ENCODE peak calls at places on chromosome 20, in eight cellular contexts. I is HFF-Myc; O is Peyer's patch; H is stimulated activated naive CD4-positive, alpha-beta T cell; R is iPS-NIHi11; M is kidney tubule cell; B is posterior cingulate gyrus; P is neural progenitor cell. Y is an unnamed sample.

GRCh38 chr20:33164763-33165095 is 3.2 kb upstream of the BPIFA2 start:
- DNase-seq in I (no peak), O (no peak), H (no peak), R (no peak), M (no peak), B (no peak), P (no peak), Y (no peak)

GRCh38 chr20:22616551-22616950 is 32.2 kb upstream of the FOXA2 start:
- DNase-seq in I (no peak), O (no peak), H (no peak), R (no peak), M (no peak), B (no peak), P (no peak), Y (no peak)

GRCh38 chr20:6094038-6094437 is 28.8 kb downstream of the FERMT1 start:
- DNase-seq in I (no peak), O (no peak), H (no peak), R (no peak), M (no peak), B (no peak), P (no peak), Y (no peak)

GRCh38 chr20:31721408-31722332 is 998 bp downstream of the BCL2L1 start:
- DNase-seq in I (no peak), O (peak), H (no peak), R (no peak), M (no peak), B (no peak), P (no peak), Y (peak)

GRCh38 chr20:13858496-13859270 is 73.9 kb downstream of the NDUFAF5 start:
- DNase-seq in I (no peak), O (no peak), H (no peak), R (no peak), M (peak), B (no peak), P (no peak), Y (no peak)

GRCh38 chr20:18443841-18444240 is 23.0 kb downstream of the DZANK1 start:
- DNase-seq in I (peak), O (no peak), H (no peak), R (no peak), M (peak), B (no peak), P (no peak), Y (no peak)

GRCh38 chr20:23826541-23827018 is at the start of gene CST2:
- DNase-seq in I (no peak), O (no peak), H (no peak), R (peak), M (peak), B (no peak), P (no peak), Y (no peak)

GRCh38 chr20:40956503-40956902 is 72.1 kb upstream of the TOP1 start:
- DNase-seq in I (no peak), O (no peak), H (no peak), R (no peak), M (no peak), B (no peak), P (no peak), Y (no peak)

GRCh38 chr20:25579081-25579770 is 6.1 kb downstream of the NINL start:
- DNase-seq in I (no peak), O (no peak), H (no peak), R (peak), M (no peak), B (no peak), P (peak), Y (no peak)

GRCh38 chr20:16518068-16518783 is 55.0 kb downstream of the KIF16B start:
- DNase-seq in I (no peak), O (peak), H (no peak), R (peak), M (peak), B (peak), P (peak), Y (peak)

GRCh38 chr20:11182715-11183114 is 508.9 kb upstream of the JAG1 start:
- DNase-seq in I (no peak), O (no peak), H (no peak), R (no peak), M (no peak), B (no peak), P (no peak), Y (no peak)

GRCh38 chr20:43404880-43405279 is 52.8 kb upstream of the SRSF6 start:
- DNase-seq in I (no peak), O (no peak), H (no peak), R (peak), M (peak), B (no peak), P (peak), Y (no peak)

GRCh38 chr20:10596726-10597125 is 77.1 kb downstream of the JAG1 start:
- DNase-seq in I (no peak), O (no peak), H (no peak), R (no peak), M (no peak), B (no peak), P (no peak), Y (no peak)

GRCh38 chr20:25083773-25084615 is 2.1 kb upstream of the VSX1 start:
- DNase-seq in I (no peak), O (no peak), H (peak), R (no peak), M (no peak), B (no peak), P (peak), Y (no peak)

GRCh38 chr20:24337074-24337473 is 132.4 kb upstream of the SYNDIG1 start:
- DNase-seq in I (no peak), O (no peak), H (no peak), R (no peak), M (peak), B (no peak), P (peak), Y (no peak)

GRCh38 chr20:39660251-39660650 is 698.1 kb downstream of the DHX35 start:
- DNase-seq in I (no peak), O (no peak), H (no peak), R (no peak), M (peak), B (no peak), P (no peak), Y (no peak)

GRCh38 chr20:17202668-17203067 is 24.2 kb upstream of the PCSK2 start:
- DNase-seq in I (no peak), O (no peak), H (no peak), R (peak), M (peak), B (no peak), P (peak), Y (peak)

GRCh38 chr20:5127204-5127858 is 523 bp downstream of the CDS2 start:
- DNase-seq in I (no peak), O (peak), H (peak), R (peak), M (peak), B (peak), P (no peak), Y (peak)

GRCh38 chr20:36474563-36474962 is 66.8 kb upstream of the MYL9 start:
- DNase-seq in I (no peak), O (no peak), H (no peak), R (no peak), M (peak), B (no peak), P (no peak), Y (peak)

GRCh38 chr20:18030020-18030419 is 27.7 kb downstream of the OVOL2 start:
- DNase-seq in I (no peak), O (no peak), H (no peak), R (no peak), M (no peak), B (no peak), P (no peak), Y (no peak)

GRCh38 chr20:39070484-39071231 is 108.5 kb downstream of the DHX35 start:
- DNase-seq in I (no peak), O (no peak), H (no peak), R (no peak), M (peak), B (no peak), P (no peak), Y (no peak)

GRCh38 chr20:34824861-34825529 is 456 bp downstream of the NCOA6 start:
- DNase-seq in I (no peak), O (peak), H (peak), R (peak), M (peak), B (peak), P (peak), Y (peak)

GRCh38 chr20:56285496-56285895 is 37.0 kb downstream of the MC3R start:
- DNase-seq in I (no peak), O (no peak), H (no peak), R (no peak), M (no peak), B (no peak), P (no peak), Y (no peak)

GRCh38 chr20:1336699-1337387 is 7.9 kb upstream of the SDCBP2 start:
- DNase-seq in I (no peak), O (peak), H (peak), R (peak), M (no peak), B (no peak), P (no peak), Y (no peak)

GRCh38 chr20:46021361-46022359 is 7.4 kb upstream of the SLC12A5 start:
- DNase-seq in I (no peak), O (peak), H (peak), R (peak), M (peak), B (peak), P (peak), Y (peak)

GRCh38 chr20:40763646-40764295 is 74.7 kb upstream of the MAFB start:
- DNase-seq in I (no peak), O (no peak), H (no peak), R (no peak), M (no peak), B (peak), P (no peak), Y (peak)

GRCh38 chr20:13325796-13326340 is 104.8 kb downstream of the ISM1 start:
- DNase-seq in I (no peak), O (no peak), H (no peak), R (no peak), M (no peak), B (no peak), P (no peak), Y (no peak)

GRCh38 chr20:47272893-47273590 is 83.5 kb downstream of the ZMYND8 start:
- DNase-seq in I (no peak), O (peak), H (peak), R (peak), M (peak), B (peak), P (peak), Y (peak)

GRCh38 chr20:17849901-17850673 is 118.5 kb downstream of the SNX5 start:
- DNase-seq in I (peak), O (peak), H (no peak), R (no peak), M (peak), B (no peak), P (no peak), Y (no peak)

GRCh38 chr20:35327074-35327976 is 35.1 kb upstream of the FAM83C start:
- DNase-seq in I (no peak), O (peak), H (no peak), R (no peak), M (peak), B (no peak), P (no peak), Y (no peak)

GRCh38 chr20:35269055-35269781 is 8.7 kb downstream of the MMP24OS start:
- DNase-seq in I (no peak), O (peak), H (peak), R (peak), M (peak), B (peak), P (peak), Y (peak)

GRCh38 chr20:13644010-13644409 is 5.3 kb upstream of the TASP1 start:
- DNase-seq in I (no peak), O (no peak), H (no peak), R (no peak), M (peak), B (no peak), P (no peak), Y (no peak)

GRCh38 chr20:40471261-40471629 is 217.8 kb downstream of the MAFB start:
- DNase-seq in I (no peak), O (no peak), H (no peak), R (peak), M (peak), B (no peak), P (peak), Y (no peak)